ENCODE peak calls at places on chromosomes 6 and 20, in nine cellular contexts. R is iPS DF 6.9, Q is T-helper 2 cell, A is SW 1271, I is hypothalamus, Y is transverse colon, Z is NCI-H1105, N is nephron progenitor cell, B is IMR-90. J is an unnamed sample.

GRCh38 chr6:148525453-148525852 is 182.8 kb downstream of the SASH1 start:
- DNase-seq in R (no peak), Q (no peak), A (no peak), I (no peak), Y (no peak), Z (no peak), N (no peak), B (peak), J (no peak)

GRCh38 chr6:73002588-73002987 is 222.7 kb downstream of the KHDC1L start:
- DNase-seq in R (no peak), Q (no peak), A (no peak), I (no peak), Y (no peak), Z (no peak), N (no peak), B (no peak), J (no peak)

GRCh38 chr6:23016701-23017100 is 447.3 kb downstream of the HDGFL1 start:
- DNase-seq in R (no peak), Q (no peak), A (no peak), I (no peak), Y (no peak), Z (no peak), N (no peak), B (no peak), J (no peak)

GRCh38 chr6:137013738-137014602 is 30.8 kb downstream of the IL20RA start:
- DNase-seq in R (no peak), Q (no peak), A (peak), I (no peak), Y (no peak), Z (no peak), N (no peak), B (peak), J (peak)

GRCh38 chr20:50580016-50580747 is 70.0 kb downstream of the PTPN1 start:
- DNase-seq in R (no peak), Q (peak), A (peak), I (no peak), Y (peak), Z (no peak), N (peak), B (peak), J (no peak)

GRCh38 chr20:32960849-32961731 is 43.1 kb downstream of the SUN5 start:
- DNase-seq in R (no peak), Q (no peak), A (no peak), I (no peak), Y (no peak), Z (no peak), N (no peak), B (no peak), J (no peak)

GRCh38 chr6:14987490-14987889 is 258.4 kb upstream of the JARID2 start:
- DNase-seq in R (no peak), Q (no peak), A (no peak), I (no peak), Y (no peak), Z (no peak), N (no peak), B (no peak), J (no peak)

GRCh38 chr20:18091624-18092023 is 33.9 kb upstream of the OVOL2 start:
- DNase-seq in R (no peak), Q (no peak), A (no peak), I (no peak), Y (no peak), Z (no peak), N (no peak), B (no peak), J (no peak)

GRCh38 chr6:42266542-42266941 is 48.9 kb upstream of the MRPS10 start:
- DNase-seq in R (no peak), Q (no peak), A (no peak), I (no peak), Y (no peak), Z (no peak), N (no peak), B (peak), J (no peak)

GRCh38 chr20:845226-845868 is 11.8 kb downstream of the FAM110A start:
- DNase-seq in R (no peak), Q (no peak), A (no peak), I (no peak), Y (no peak), Z (no peak), N (peak), B (no peak), J (no peak)

GRCh38 chr6:44201200-44201599 is 15.5 kb upstream of the MYMX start:
- DNase-seq in R (no peak), Q (no peak), A (no peak), I (no peak), Y (peak), Z (no peak), N (no peak), B (no peak), J (no peak)

GRCh38 chr6:149063443-149063842 is 254.1 kb upstream of the TAB2 start:
- DNase-seq in R (no peak), Q (no peak), A (no peak), I (no peak), Y (no peak), Z (no peak), N (no peak), B (no peak), J (no peak)

GRCh38 chr6:132392792-132393191 is 8.5 kb downstream of the MOXD1 start:
- DNase-seq in R (no peak), Q (no peak), A (no peak), I (no peak), Y (no peak), Z (no peak), N (no peak), B (no peak), J (no peak)

GRCh38 chr6:169891846-169892245 is 140.4 kb downstream of the ERMARD start:
- DNase-seq in R (no peak), Q (no peak), A (no peak), I (no peak), Y (no peak), Z (no peak), N (no peak), B (no peak), J (no peak)

GRCh38 chr6:107800564-107801164 is 23.4 kb downstream of the SCML4 start:
- DNase-seq in R (no peak), Q (no peak), A (no peak), I (no peak), Y (no peak), Z (no peak), N (no peak), B (no peak), J (no peak)